ENCODE peak calls at places on chromosomes 6 and 20, in seven cellular contexts. A is IMR-90, J is lung, T is cardiac muscle cell, H is uterus, V is upper lobe of right lung, L is right cardiac atrium. X is an unnamed sample.

GRCh38 chr6:37365791-37366190 is 12.0 kb downstream of the RNF8 start:
- DNase-seq in A (peak; percentile 35), J (no peak), T (peak; percentile 65), H (no peak), V (no peak), L (no peak), X (no peak)

GRCh38 chr6:14121936-14122344 is 4.4 kb downstream of the CD83 start:
- DNase-seq in A (no peak), J (no peak), T (no peak), H (no peak), V (no peak), L (no peak), X (no peak)

GRCh38 chr20:44626278-44626677 is 25.2 kb downstream of the ADA start:
- DNase-seq in A (no peak), J (no peak), T (no peak), H (no peak), V (no peak), L (no peak), X (no peak)

GRCh38 chr6:144873653-144874378 is 588.7 kb downstream of the UTRN start:
- DNase-seq in A (no peak), J (no peak), T (no peak), H (no peak), V (no peak), L (no peak), X (no peak)

GRCh38 chr6:168364793-168365421 is 45.3 kb upstream of the DACT2 start:
- DNase-seq in A (no peak), J (no peak), T (no peak), H (no peak), V (peak; percentile 52), L (no peak), X (peak; percentile 63)

GRCh38 chr6:169802790-169803189 is 51.4 kb downstream of the ERMARD start:
- DNase-seq in A (peak; percentile 22), J (no peak), T (no peak), H (no peak), V (no peak), L (no peak), X (peak; percentile 13)

GRCh38 chr20:36919715-36920333 is 31.7 kb downstream of the SAMHD1 start:
- DNase-seq in A (peak; percentile 74), J (no peak), T (peak; percentile 72), H (no peak), V (no peak), L (no peak), X (no peak)

GRCh38 chr6:3841066-3841454 is 8.1 kb upstream of the FAM50B start:
- DNase-seq in A (no peak), J (no peak), T (peak; percentile 41), H (no peak), V (no peak), L (no peak), X (no peak)

GRCh38 chr6:139904158-139904533 is 529.7 kb upstream of the CITED2 start:
- DNase-seq in A (no peak), J (no peak), T (no peak), H (no peak), V (no peak), L (no peak), X (no peak)

GRCh38 chr6:45209762-45210161 is 118.4 kb upstream of the RUNX2 start:
- DNase-seq in A (peak; percentile 4), J (no peak), T (no peak), H (no peak), V (no peak), L (no peak), X (no peak)

GRCh38 chr6:122289721-122290501 is 109.5 kb upstream of the HSF2 start:
- DNase-seq in A (peak; percentile 7), J (no peak), T (peak; percentile 7), H (no peak), V (no peak), L (no peak), X (no peak)

GRCh38 chr6:28117386-28118050 is 6.9 kb upstream of the ZSCAN16 start:
- DNase-seq in A (no peak), J (no peak), T (no peak), H (no peak), V (no peak), L (no peak), X (no peak)

GRCh38 chr6:81752969-81753708 is 658 bp upstream of the TENT5A start:
- DNase-seq in A (peak; percentile 89), J (peak; percentile 92), T (peak; percentile 97), H (peak; percentile 88), V (peak; percentile 97), L (peak; percentile 98), X (peak; percentile 97)

GRCh38 chr6:4776493-4776966 is 326 bp downstream of the CDYL start:
- DNase-seq in A (no peak), J (no peak), T (no peak), H (peak; percentile 39), V (peak; percentile 80), L (peak; percentile 83), X (no peak)

GRCh38 chr6:42693725-42694323 is 28.6 kb downstream of the PRPH2 start:
- DNase-seq in A (no peak), J (no peak), T (no peak), H (no peak), V (no peak), L (no peak), X (no peak)

GRCh38 chr20:35907017-35907685 is 47.2 kb downstream of the SCAND1 start:
- DNase-seq in A (no peak), J (no peak), T (peak; percentile 29), H (peak; percentile 23), V (no peak), L (peak; percentile 71), X (no peak)

GRCh38 chr6:131728296-131728939 is 17.6 kb upstream of the CTAGE9 start:
- DNase-seq in A (peak; percentile 14), J (no peak), T (no peak), H (no peak), V (no peak), L (no peak), X (no peak)

GRCh38 chr6:7390218-7390878 is 740 bp downstream of the RIOK1 start:
- DNase-seq in A (peak; percentile 76), J (no peak), T (no peak), H (no peak), V (no peak), L (no peak), X (no peak)

GRCh38 chr6:30944051-30944450 is 3.3 kb downstream of the MUCL3 start:
- DNase-seq in A (no peak), J (no peak), T (no peak), H (no peak), V (no peak), L (no peak), X (no peak)

GRCh38 chr6:46899636-46900035 is 22.1 kb downstream of the ADGRF5 start:
- DNase-seq in A (no peak), J (no peak), T (peak; percentile 13), H (no peak), V (no peak), L (no peak), X (no peak)

GRCh38 chr6:85435872-85436271 is 14.0 kb upstream of the NT5E start:
- DNase-seq in A (no peak), J (no peak), T (no peak), H (no peak), V (no peak), L (no peak), X (no peak)

GRCh38 chr6:37669306-37669705 is 28.4 kb downstream of the MDGA1 start:
- DNase-seq in A (no peak), J (no peak), T (no peak), H (no peak), V (no peak), L (no peak), X (no peak)

GRCh38 chr6:137402143-137402542 is 92.1 kb downstream of the OLIG3 start:
- DNase-seq in A (no peak), J (no peak), T (no peak), H (no peak), V (no peak), L (no peak), X (no peak)

DNA sequence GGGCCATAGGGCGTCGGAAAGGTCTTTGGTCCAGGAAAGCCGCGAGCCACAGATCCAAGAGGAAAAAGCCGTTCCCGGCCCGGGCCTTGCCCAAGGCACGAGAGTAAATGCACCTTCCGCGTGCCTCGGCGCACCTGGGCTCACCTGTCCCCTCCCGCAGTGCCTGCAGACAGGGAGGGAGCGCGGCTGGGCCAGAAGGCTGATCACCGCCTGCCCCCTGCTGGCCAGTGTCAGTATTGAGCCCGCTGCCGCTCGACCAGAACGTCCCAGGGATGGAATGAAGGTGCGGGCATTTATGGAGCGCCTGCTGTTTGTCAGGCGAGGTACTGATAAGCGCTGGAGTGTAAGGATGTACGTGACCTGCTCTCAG is 679 bp upstream of the LPIN3 start:
- DNase-seq in A (peak; percentile 45), J (peak; percentile 91), T (peak; percentile 70), H (peak; percentile 84), V (peak; percentile 94), L (peak; percentile 94), X (peak; percentile 95)
- H3K4me3 ChIP-seq in A (peak overlapping the region; percentile 11), J (no peak overlapping the region), T (peak overlapping the region; percentile 21), H (peak overlapping the region; percentile 33), V (peak overlapping the region; percentile 57), L (peak overlapping the region; percentile 27), X (peak overlapping the region; percentile 13)

GRCh38 chr20:4853004-4853403 is 131.3 kb downstream of the PRND start:
- DNase-seq in A (no peak), J (no peak), T (no peak), H (no peak), V (no peak), L (no peak), X (no peak)
- H3K4me3 ChIP-seq in A (no peak overlapping the region), J (no peak overlapping the region), T (no peak overlapping the region), H (no peak overlapping the region), V (no peak overlapping the region), L (no peak overlapping the region), X (no peak overlapping the region)

DNA sequence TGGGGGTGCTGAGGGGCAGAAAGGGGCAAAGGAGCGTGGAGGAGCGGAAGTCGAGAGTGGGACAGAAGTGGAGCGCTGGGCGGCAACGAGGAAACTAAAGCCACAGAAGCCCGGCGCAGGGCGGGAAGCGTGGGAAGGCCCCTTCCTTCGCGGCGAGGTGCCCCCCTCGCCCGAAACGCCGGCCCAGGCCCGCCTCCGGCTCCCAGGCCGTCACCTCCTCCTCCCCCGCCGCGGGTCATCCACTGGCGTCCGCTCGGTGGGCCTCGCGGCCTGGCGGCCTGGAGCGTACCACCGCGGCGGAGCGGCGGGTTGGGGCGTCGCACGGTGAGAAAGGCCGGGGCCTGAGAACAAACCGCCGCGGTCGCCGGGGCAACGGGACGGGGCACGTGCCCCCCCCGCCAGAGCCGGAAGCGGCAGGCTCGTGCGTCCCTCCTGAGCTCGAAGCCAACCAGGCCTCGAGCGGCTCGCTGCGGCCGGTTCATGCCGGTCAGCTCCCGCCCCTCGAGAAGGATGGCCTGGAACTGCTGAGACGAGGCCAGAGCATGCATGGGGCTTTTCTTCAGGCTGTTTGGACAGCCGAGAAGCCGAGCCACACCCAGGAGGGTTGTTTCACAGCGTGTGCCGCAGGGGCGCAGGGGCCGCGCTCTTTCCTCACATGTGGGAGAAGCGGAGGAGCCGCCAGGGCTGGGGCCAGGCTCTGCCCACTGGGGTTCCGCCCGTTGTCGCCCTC is at the start of gene TCP11:
- DNase-seq in A (no peak), J (no peak), T (peak; percentile 55), H (no peak), V (peak; percentile 79), L (peak; percentile 76), X (peak; percentile 79)
- H3K4me3 ChIP-seq in A (no peak within 1 kb of the TSS), J (no peak within 1 kb of the TSS), T (no peak within 1 kb of the TSS), H (no peak within 1 kb of the TSS), V (peak within 1 kb of the TSS; percentile 19), L (no peak within 1 kb of the TSS), X (peak within 1 kb of the TSS; percentile 16)

GRCh38 chr6:119173249-119174084 is 95.0 kb upstream of the FAM184A start:
- DNase-seq in A (no peak), J (no peak), T (no peak), H (no peak), V (no peak), L (no peak), X (no peak)
- H3K4me3 ChIP-seq in A (no peak overlapping the region), J (no peak overlapping the region), T (no peak overlapping the region), H (no peak overlapping the region), V (no peak overlapping the region), L (no peak overlapping the region), X (no peak overlapping the region)